ENCODE peak calls at places on chromosomes 12 and 14, in four cellular contexts. One of them, this sample, is unnamed.

GRCh38 chr12:123892180-123892559 is 80.5 kb downstream of the CCDC92 start:
- DNase-seq in foreskin melanocyte: no peak
- DNase-seq in stimulated activated CD8-positive, alpha-beta memory T cell treated with anti-CD3 and anti-CD28 coated beads, Interleukin-15, amount 100 ng/mL, for 24 hours: no peak
- DNase-seq in astrocyte of the spinal cord: no peak
- DNase-seq in this sample: no peak

GRCh38 chr12:34163443-34163842 is 141.1 kb downstream of the ALG10 start:
- DNase-seq in foreskin melanocyte: no peak
- DNase-seq in stimulated activated CD8-positive, alpha-beta memory T cell treated with anti-CD3 and anti-CD28 coated beads, Interleukin-15, amount 100 ng/mL, for 24 hours: no peak
- DNase-seq in astrocyte of the spinal cord: no peak
- DNase-seq in this sample: no peak

GRCh38 chr12:111034148-111034910 is 114.0 kb upstream of the MYL2 start:
- DNase-seq in foreskin melanocyte: no peak
- DNase-seq in stimulated activated CD8-positive, alpha-beta memory T cell treated with anti-CD3 and anti-CD28 coated beads, Interleukin-15, amount 100 ng/mL, for 24 hours: no peak
- DNase-seq in astrocyte of the spinal cord: no peak
- DNase-seq in this sample: no peak

GRCh38 chr14:94689218-94689984 is 77.2 kb downstream of the SERPINA3 start:
- DNase-seq in foreskin melanocyte: peak
- DNase-seq in stimulated activated CD8-positive, alpha-beta memory T cell treated with anti-CD3 and anti-CD28 coated beads, Interleukin-15, amount 100 ng/mL, for 24 hours: peak
- DNase-seq in astrocyte of the spinal cord: peak
- DNase-seq in this sample: peak

GRCh38 chr12:54279227-54279631 is 693 bp downstream of the CBX5 start:
- DNase-seq in foreskin melanocyte: no peak
- DNase-seq in stimulated activated CD8-positive, alpha-beta memory T cell treated with anti-CD3 and anti-CD28 coated beads, Interleukin-15, amount 100 ng/mL, for 24 hours: no peak
- DNase-seq in astrocyte of the spinal cord: no peak
- DNase-seq in this sample: no peak

GRCh38 chr14:36510078-36510799 is 9.8 kb downstream of the NKX2-1 start:
- DNase-seq in foreskin melanocyte: no peak
- DNase-seq in stimulated activated CD8-positive, alpha-beta memory T cell treated with anti-CD3 and anti-CD28 coated beads, Interleukin-15, amount 100 ng/mL, for 24 hours: no peak
- DNase-seq in astrocyte of the spinal cord: no peak
- DNase-seq in this sample: no peak

GRCh38 chr14:104280902-104281767 is 142.7 kb downstream of the KIF26A start:
- DNase-seq in foreskin melanocyte: no peak
- DNase-seq in stimulated activated CD8-positive, alpha-beta memory T cell treated with anti-CD3 and anti-CD28 coated beads, Interleukin-15, amount 100 ng/mL, for 24 hours: no peak
- DNase-seq in astrocyte of the spinal cord: no peak
- DNase-seq in this sample: no peak

GRCh38 chr12:26524862-26525465 is 308.0 kb downstream of the ITPR2 start:
- DNase-seq in foreskin melanocyte: peak
- DNase-seq in stimulated activated CD8-positive, alpha-beta memory T cell treated with anti-CD3 and anti-CD28 coated beads, Interleukin-15, amount 100 ng/mL, for 24 hours: no peak
- DNase-seq in astrocyte of the spinal cord: peak
- DNase-seq in this sample: no peak

GRCh38 chr12:38886064-38886463 is 19.3 kb downstream of the CPNE8 start:
- DNase-seq in foreskin melanocyte: no peak
- DNase-seq in stimulated activated CD8-positive, alpha-beta memory T cell treated with anti-CD3 and anti-CD28 coated beads, Interleukin-15, amount 100 ng/mL, for 24 hours: no peak
- DNase-seq in astrocyte of the spinal cord: peak
- DNase-seq in this sample: peak

GRCh38 chr12:48956279-48957140 is 777 bp downstream of the ARF3 start:
- DNase-seq in foreskin melanocyte: peak
- DNase-seq in stimulated activated CD8-positive, alpha-beta memory T cell treated with anti-CD3 and anti-CD28 coated beads, Interleukin-15, amount 100 ng/mL, for 24 hours: no peak
- DNase-seq in astrocyte of the spinal cord: peak
- DNase-seq in this sample: peak

GRCh38 chr14:62015945-62016344 is 253.7 kb downstream of the SNAPC1 start:
- DNase-seq in foreskin melanocyte: no peak
- DNase-seq in stimulated activated CD8-positive, alpha-beta memory T cell treated with anti-CD3 and anti-CD28 coated beads, Interleukin-15, amount 100 ng/mL, for 24 hours: no peak
- DNase-seq in astrocyte of the spinal cord: peak
- DNase-seq in this sample: no peak

GRCh38 chr12:114656906-114657596 is 26.9 kb downstream of the TBX3 start:
- DNase-seq in foreskin melanocyte: no peak
- DNase-seq in stimulated activated CD8-positive, alpha-beta memory T cell treated with anti-CD3 and anti-CD28 coated beads, Interleukin-15, amount 100 ng/mL, for 24 hours: no peak
- DNase-seq in astrocyte of the spinal cord: peak
- DNase-seq in this sample: no peak

GRCh38 chr12:53538209-53538689 is 31.0 kb upstream of the NPFF start:
- DNase-seq in foreskin melanocyte: peak
- DNase-seq in stimulated activated CD8-positive, alpha-beta memory T cell treated with anti-CD3 and anti-CD28 coated beads, Interleukin-15, amount 100 ng/mL, for 24 hours: no peak
- DNase-seq in astrocyte of the spinal cord: peak
- DNase-seq in this sample: peak

GRCh38 chr14:67524152-67524963 is 8.7 kb upstream of the PLEKHH1 start:
- DNase-seq in foreskin melanocyte: no peak
- DNase-seq in stimulated activated CD8-positive, alpha-beta memory T cell treated with anti-CD3 and anti-CD28 coated beads, Interleukin-15, amount 100 ng/mL, for 24 hours: no peak
- DNase-seq in astrocyte of the spinal cord: no peak
- DNase-seq in this sample: no peak

GRCh38 chr12:12560587-12561304 is 1.9 kb downstream of the DUSP16 start:
- DNase-seq in foreskin melanocyte: no peak
- DNase-seq in stimulated activated CD8-positive, alpha-beta memory T cell treated with anti-CD3 and anti-CD28 coated beads, Interleukin-15, amount 100 ng/mL, for 24 hours: no peak
- DNase-seq in astrocyte of the spinal cord: peak
- DNase-seq in this sample: no peak

GRCh38 chr12:90543841-90544240 is 411.1 kb downstream of the CCER1 start:
- DNase-seq in foreskin melanocyte: no peak
- DNase-seq in stimulated activated CD8-positive, alpha-beta memory T cell treated with anti-CD3 and anti-CD28 coated beads, Interleukin-15, amount 100 ng/mL, for 24 hours: no peak
- DNase-seq in astrocyte of the spinal cord: peak
- DNase-seq in this sample: no peak

GRCh38 chr12:68587448-68587873 is 23.2 kb upstream of the RAP1B start:
- DNase-seq in foreskin melanocyte: no peak
- DNase-seq in stimulated activated CD8-positive, alpha-beta memory T cell treated with anti-CD3 and anti-CD28 coated beads, Interleukin-15, amount 100 ng/mL, for 24 hours: no peak
- DNase-seq in astrocyte of the spinal cord: peak
- DNase-seq in this sample: no peak

GRCh38 chr12:117857632-117858274 is 111.0 kb downstream of the KSR2 start:
- DNase-seq in foreskin melanocyte: no peak
- DNase-seq in stimulated activated CD8-positive, alpha-beta memory T cell treated with anti-CD3 and anti-CD28 coated beads, Interleukin-15, amount 100 ng/mL, for 24 hours: peak
- DNase-seq in astrocyte of the spinal cord: peak
- DNase-seq in this sample: peak

GRCh38 chr12:119857036-119857435 is 20.1 kb downstream of the CIT start:
- DNase-seq in foreskin melanocyte: no peak
- DNase-seq in stimulated activated CD8-positive, alpha-beta memory T cell treated with anti-CD3 and anti-CD28 coated beads, Interleukin-15, amount 100 ng/mL, for 24 hours: no peak
- DNase-seq in astrocyte of the spinal cord: no peak
- DNase-seq in this sample: no peak

GRCh38 chr12:47604474-47604873 is 101.4 kb downstream of the RPAP3 start:
- DNase-seq in foreskin melanocyte: no peak
- DNase-seq in stimulated activated CD8-positive, alpha-beta memory T cell treated with anti-CD3 and anti-CD28 coated beads, Interleukin-15, amount 100 ng/mL, for 24 hours: no peak
- DNase-seq in astrocyte of the spinal cord: no peak
- DNase-seq in this sample: no peak

GRCh38 chr12:107511292-107511691 is 174.3 kb upstream of the PWP1 start:
- DNase-seq in foreskin melanocyte: no peak
- DNase-seq in stimulated activated CD8-positive, alpha-beta memory T cell treated with anti-CD3 and anti-CD28 coated beads, Interleukin-15, amount 100 ng/mL, for 24 hours: no peak
- DNase-seq in astrocyte of the spinal cord: peak
- DNase-seq in this sample: no peak

GRCh38 chr14:82080319-82080718 is 546.7 kb upstream of the SEL1L start:
- DNase-seq in foreskin melanocyte: no peak
- DNase-seq in stimulated activated CD8-positive, alpha-beta memory T cell treated with anti-CD3 and anti-CD28 coated beads, Interleukin-15, amount 100 ng/mL, for 24 hours: no peak
- DNase-seq in astrocyte of the spinal cord: no peak
- DNase-seq in this sample: no peak

This sample was measured in COLO829.